ENCODE peak calls at places on chromosomes 3 and 15, in six cellular contexts. F is epithelial cell of esophagus, O is fibroblast of pulmonary artery, Y is endothelial cell, W is GM12865, G is progenitor cell of endocrine pancreas. K is an unnamed sample.

GRCh38 chr3:46847744-46848143 is 15.5 kb downstream of the MYL3 start:
- DNase-seq in F (no peak), O (no peak), Y (no peak), W (no peak), G (no peak), K (no peak)

GRCh38 chr15:31347067-31347975 is 20.7 kb downstream of the KLF13 start:
- DNase-seq in F (no peak), O (no peak), Y (no peak), W (peak; percentile 57), G (no peak), K (no peak)

GRCh38 chr15:75693501-75694240 is 19.0 kb downstream of the CSPG4 start:
- DNase-seq in F (no peak), O (peak; percentile 71), Y (peak; percentile 61), W (no peak), G (no peak), K (no peak)

GRCh38 chr3:18716821-18717220 is 291.7 kb upstream of the SATB1 start:
- DNase-seq in F (peak; percentile 4), O (peak; percentile 12), Y (no peak), W (no peak), G (no peak), K (no peak)

GRCh38 chr3:50003216-50003615 is 63.3 kb downstream of the RBM6 start:
- DNase-seq in F (no peak), O (no peak), Y (no peak), W (no peak), G (no peak), K (no peak)

GRCh38 chr3:53084310-53085001 is 38.6 kb upstream of the SFMBT1 start:
- DNase-seq in F (peak; percentile 69), O (no peak), Y (no peak), W (no peak), G (no peak), K (no peak)

GRCh38 chr3:14123308-14124222 is 1.1 kb downstream of the CHCHD4 start:
- DNase-seq in F (peak; percentile 24), O (no peak), Y (no peak), W (peak; percentile 33), G (no peak), K (peak; percentile 21)

GRCh38 chr3:29183346-29184087 is 97.4 kb upstream of the RBMS3 start:
- DNase-seq in F (peak; percentile 86), O (peak; percentile 55), Y (no peak), W (peak; percentile 34), G (no peak), K (no peak)

GRCh38 chr3:197468167-197468566 is 87.6 kb downstream of the BDH1 start:
- DNase-seq in F (no peak), O (no peak), Y (no peak), W (no peak), G (no peak), K (no peak)

GRCh38 chr15:19987389-19988048 is 554.1 kb downstream of the GOLGA6L6 start:
- DNase-seq in F (no peak), O (no peak), Y (no peak), W (no peak), G (no peak), K (no peak)
- TF ChIP-seq CTCF in F (no peak), O (no peak), Y (no peak), W (no peak), G (no peak), K (peak; percentile 21)

GRCh38 chr3:143121240-143122088 is 1.9 kb downstream of the CHST2 start:
- DNase-seq in F (peak; percentile 37), O (peak; percentile 73), Y (peak; percentile 87), W (peak; percentile 78), G (no peak), K (peak; percentile 74)

GRCh38 chr3:143120716-143121239 is 1.2 kb downstream of the CHST2 start:
- DNase-seq in F (peak; percentile 33), O (peak; percentile 50), Y (peak; percentile 54), W (peak; percentile 84), G (peak; percentile 28), K (peak; percentile 69)

GRCh38 chr3:143119009-143119914 is at the start of gene CHST2:
- DNase-seq in F (peak; percentile 82), O (peak; percentile 80), Y (peak; percentile 79), W (peak; percentile 92), G (peak; percentile 46), K (peak; percentile 98)

GRCh38 chr3:143118630-143119008 is 952 bp upstream of the CHST2 start:
- DNase-seq in F (no peak), O (no peak), Y (no peak), W (peak; percentile 61), G (no peak), K (no peak)

GRCh38 chr3:143119974-143120715 is 574 bp downstream of the CHST2 start:
- DNase-seq in F (peak; percentile 24), O (no peak), Y (peak; percentile 51), W (peak; percentile 63), G (peak; percentile 33), K (peak; percentile 63)
- TF ChIP-seq CTCF in F (no peak), O (no peak), Y (no peak), W (no peak), G (peak; percentile 23), K (peak; percentile 18)

DNA sequence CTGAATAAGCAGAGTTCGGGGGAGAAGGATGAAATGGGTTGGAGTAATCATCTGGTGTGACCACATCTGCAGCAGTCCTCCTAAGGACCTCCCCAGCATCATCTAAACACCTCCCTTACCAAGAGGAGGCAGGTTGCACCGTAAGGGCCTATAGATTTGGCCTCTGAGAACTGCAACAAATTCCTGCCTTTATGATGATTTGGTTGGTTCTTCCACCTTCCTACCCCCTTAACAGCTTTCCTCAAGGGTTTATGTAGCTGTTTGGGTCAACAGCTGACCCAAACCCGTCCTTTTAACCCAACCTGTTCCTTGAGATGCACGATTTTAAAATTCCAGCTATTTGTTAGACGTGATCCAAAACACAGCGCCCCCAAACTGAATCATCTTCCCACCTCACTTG is 58.2 kb downstream of the AAGAB start:
- DNase-seq in F (no peak), O (no peak), Y (no peak), W (no peak), G (no peak), K (no peak)
- TF ChIP-seq CTCF in F (no peak), O (no peak), Y (no peak), W (no peak), G (no peak), K (no peak)

GRCh38 chr15:80328496-80328895 is 75.7 kb upstream of the ARNT2 start:
- DNase-seq in F (no peak), O (no peak), Y (no peak), W (no peak), G (no peak), K (no peak)

GRCh38 chr15:80325206-80325605 is 73.2 kb upstream of the CTXND1 start:
- DNase-seq in F (no peak), O (peak; percentile 23), Y (no peak), W (peak; percentile 64), G (no peak), K (no peak)

GRCh38 chr15:80317389-80318169 is 65.6 kb upstream of the CTXND1 start:
- DNase-seq in F (peak; percentile 83), O (peak; percentile 82), Y (no peak), W (peak; percentile 57), G (no peak), K (no peak)

GRCh38 chr15:80323285-80323684 is 71.3 kb upstream of the CTXND1 start:
- DNase-seq in F (no peak), O (no peak), Y (no peak), W (no peak), G (no peak), K (no peak)
- TF ChIP-seq CTCF in F (peak; percentile 12), O (peak; percentile 28), Y (no peak), W (no peak), G (peak; percentile 45), K (no peak)

GRCh38 chr3:3015472-3016089 is 94.6 kb downstream of the IL5RA start:
- DNase-seq in F (peak; percentile 17), O (peak; percentile 20), Y (no peak), W (peak; percentile 57), G (no peak), K (peak; percentile 18)
- TF ChIP-seq CTCF in F (peak; percentile 23), O (no peak), Y (no peak), W (peak; percentile 50), G (peak; percentile 61), K (peak; percentile 58)

DNA sequence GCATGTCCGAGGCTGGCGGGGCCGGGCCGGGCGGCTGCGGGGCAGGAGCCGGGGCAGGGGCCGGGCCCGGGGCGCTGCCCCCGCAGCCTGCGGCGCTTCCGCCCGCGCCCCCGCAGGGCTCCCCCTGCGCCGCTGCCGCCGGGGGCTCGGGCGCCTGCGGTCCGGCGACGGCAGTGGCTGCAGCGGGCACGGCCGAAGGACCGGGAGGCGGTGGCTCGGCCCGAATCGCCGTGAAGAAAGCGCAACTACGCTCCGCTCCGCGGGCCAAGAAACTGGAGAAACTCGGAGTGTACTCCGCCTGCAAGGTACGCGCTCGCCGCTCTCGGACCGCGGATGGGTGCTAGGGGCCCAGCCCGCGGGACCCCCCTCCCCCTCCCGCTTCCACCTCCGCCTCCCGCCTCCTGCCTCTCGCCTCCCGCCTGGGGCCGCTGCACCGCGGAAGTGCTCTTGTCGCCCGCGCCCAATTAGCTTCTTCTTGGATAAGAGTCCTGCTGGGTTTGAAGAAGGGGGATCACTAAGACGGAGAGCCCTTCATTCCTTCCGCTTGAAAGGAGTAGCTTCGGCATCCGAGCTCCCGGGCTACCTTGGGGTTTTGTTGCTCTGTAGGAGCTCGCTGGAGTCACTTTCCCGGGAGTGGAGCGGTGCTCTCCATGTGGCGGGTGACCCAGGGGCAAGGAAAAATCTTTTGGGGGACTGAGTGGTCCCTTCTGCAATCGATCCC is 390 bp downstream of the KAT2B start:
- DNase-seq in F (peak; percentile 70), O (peak; percentile 69), Y (peak; percentile 54), W (peak; percentile 85), G (peak; percentile 49), K (peak; percentile 81)
- TF ChIP-seq CTCF in F (no peak), O (no peak), Y (no peak), W (peak; percentile 20), G (no peak), K (peak; percentile 18)

GRCh38 chr3:72307438-72308105 is 522.6 kb upstream of the PROK2 start:
- DNase-seq in F (no peak), O (no peak), Y (no peak), W (no peak), G (no peak), K (no peak)

GRCh38 chr3:72311425-72311824 is 526.5 kb upstream of the PROK2 start:
- DNase-seq in F (no peak), O (no peak), Y (no peak), W (no peak), G (no peak), K (no peak)

GRCh38 chr3:72310028-72310987 is 525.4 kb upstream of the PROK2 start:
- DNase-seq in F (no peak), O (peak; percentile 56), Y (peak; percentile 40), W (peak; percentile 91), G (no peak), K (peak; percentile 77)

GRCh38 chr3:72312339-72312738 is 527.4 kb upstream of the PROK2 start:
- DNase-seq in F (no peak), O (no peak), Y (no peak), W (peak; percentile 78), G (no peak), K (peak; percentile 61)

GRCh38 chr3:72309626-72310025 is 524.7 kb upstream of the PROK2 start:
- DNase-seq in F (no peak), O (no peak), Y (no peak), W (no peak), G (no peak), K (no peak)
- TF ChIP-seq CTCF in F (no peak), O (no peak), Y (no peak), W (no peak), G (no peak), K (no peak)

K was measured in GM13977.